ENCODE peak calls at places on chromosomes 7 and 10, in eight cellular contexts. V is left ventricle myocardium inferior, K is spleen, S is H7, P is astrocyte of the spinal cord, T is SK-N-SH, C is PC-9, F is HL-60. U is an unnamed sample.

GRCh38 chr7:6015917-6016652 is 7.0 kb downstream of the AIMP2 start:
- DNase-seq in K (no peak), V (peak), T (no peak), P (peak), F (no peak), C (no peak), S (no peak), U (peak)

GRCh38 chr10:59433720-59434428 is 71.5 kb upstream of the FAM13C start:
- DNase-seq in V (no peak), P (no peak), S (no peak), F (no peak), K (no peak), T (no peak), C (no peak), U (no peak)

GRCh38 chr7:142854505-142855400 is at the start of gene EPHB6:
- DNase-seq in P (peak), K (peak), S (peak), C (peak), V (peak), T (peak), F (peak), U (peak)

GRCh38 chr7:140165422-140165821 is 11.4 kb downstream of the KDM7A start:
- DNase-seq in V (no peak), S (no peak), P (peak), F (no peak), T (no peak), K (no peak), C (peak), U (no peak)

GRCh38 chr7:139641337-139641992 is 118.0 kb downstream of the CLEC2L start:
- DNase-seq in T (no peak), F (no peak), P (no peak), V (no peak), K (no peak), S (no peak), C (no peak), U (no peak)

GRCh38 chr7:148953676-148954075 is 69.6 kb upstream of the EZH2 start:
- DNase-seq in S (no peak), K (no peak), P (no peak), T (no peak), F (no peak), C (no peak), V (no peak), U (peak)

GRCh38 chr7:53740971-53741370 is 705.5 kb downstream of the POM121L12 start:
- DNase-seq in S (no peak), V (no peak), C (no peak), T (no peak), F (no peak), K (no peak), P (no peak), U (no peak)

GRCh38 chr7:44990520-44991023 is 9.4 kb upstream of the CCM2 start:
- DNase-seq in T (no peak), F (no peak), V (no peak), P (peak), C (no peak), S (no peak), K (peak), U (peak)

GRCh38 chr7:28130277-28130676 is 50.3 kb downstream of the JAZF1 start:
- DNase-seq in F (no peak), C (no peak), T (no peak), V (no peak), K (no peak), P (peak), S (no peak), U (no peak)

GRCh38 chr7:141074162-141074989 is 512 bp downstream of the TMEM178B start:
- DNase-seq in C (no peak), V (no peak), T (peak), S (peak), F (no peak), P (peak), K (no peak), U (peak)

GRCh38 chr7:107045980-107046379 is 1.5 kb downstream of the PRKAR2B start:
- DNase-seq in P (peak), V (no peak), F (no peak), K (no peak), C (peak), S (peak), T (no peak), U (no peak)

GRCh38 chr7:135650831-135651573 is 11.3 kb upstream of the STMP1 start:
- DNase-seq in S (no peak), F (no peak), T (no peak), V (no peak), K (no peak), C (no peak), P (peak), U (no peak)

GRCh38 chr7:117781707-117782106 is 91.5 kb downstream of the CTTNBP2 start:
- DNase-seq in S (no peak), K (no peak), V (no peak), F (no peak), P (no peak), C (no peak), T (no peak), U (no peak)

GRCh38 chr7:43943702-43944187 is 17.5 kb downstream of the UBE2D4 start:
- DNase-seq in V (no peak), K (no peak), F (no peak), S (no peak), C (no peak), T (no peak), P (no peak), U (no peak)

GRCh38 chr7:2941201-2941859 is 97.2 kb upstream of the GNA12 start:
- DNase-seq in F (no peak), C (no peak), V (no peak), S (no peak), T (no peak), P (no peak), K (no peak), U (peak)

GRCh38 chr7:108335264-108335918 is 120.8 kb downstream of the NRCAM start:
- DNase-seq in V (no peak), K (no peak), F (no peak), C (peak), P (peak), S (no peak), T (peak), U (no peak)

DNA sequence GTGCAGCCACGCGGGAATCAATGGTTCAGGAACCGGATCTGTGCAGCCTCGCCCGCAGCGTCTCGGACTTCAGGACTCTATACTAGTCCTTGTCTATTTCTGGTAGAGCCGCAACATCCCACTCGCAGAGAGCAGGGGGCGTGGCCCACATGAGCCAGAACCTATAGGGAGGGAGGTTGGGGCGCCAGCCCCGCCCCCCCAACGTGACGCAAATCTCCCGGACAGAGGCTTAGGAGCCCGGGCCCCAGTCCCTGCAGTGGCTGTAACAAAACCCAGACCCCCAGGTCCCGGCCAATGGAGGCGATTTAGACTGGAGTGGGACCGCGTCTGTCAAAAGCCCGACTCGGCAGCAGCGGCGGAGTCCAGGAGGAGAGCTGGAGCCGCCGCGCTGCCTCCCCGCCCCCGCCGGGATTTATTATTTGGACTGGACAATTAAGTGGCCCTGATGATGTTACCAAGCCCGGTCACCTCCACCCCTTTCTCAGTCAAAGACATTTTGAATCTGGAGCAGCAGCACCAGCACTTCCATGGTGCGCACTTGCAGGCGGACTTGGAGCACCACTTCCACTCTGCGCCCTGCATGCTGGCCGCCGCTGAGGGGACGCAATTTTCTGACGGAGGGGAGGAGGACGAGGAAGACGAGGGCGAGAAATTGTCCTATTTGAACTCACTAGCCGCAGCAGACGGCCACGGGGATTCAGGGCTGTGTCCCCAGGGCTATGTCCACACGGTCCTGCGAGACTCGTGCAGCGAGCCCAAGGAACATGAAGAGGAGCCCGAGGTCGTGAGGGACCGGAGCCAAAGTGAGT is at the start of gene NKX2-3:
- DNase-seq in V (peak), P (no peak), S (peak), T (peak), F (no peak), K (peak), C (no peak), U (no peak)
- H3K4me3 ChIP-seq in V (peak), P (no peak), S (no peak), T (no peak), F (no peak), K (peak), C (no peak), U (no peak)

DNA sequence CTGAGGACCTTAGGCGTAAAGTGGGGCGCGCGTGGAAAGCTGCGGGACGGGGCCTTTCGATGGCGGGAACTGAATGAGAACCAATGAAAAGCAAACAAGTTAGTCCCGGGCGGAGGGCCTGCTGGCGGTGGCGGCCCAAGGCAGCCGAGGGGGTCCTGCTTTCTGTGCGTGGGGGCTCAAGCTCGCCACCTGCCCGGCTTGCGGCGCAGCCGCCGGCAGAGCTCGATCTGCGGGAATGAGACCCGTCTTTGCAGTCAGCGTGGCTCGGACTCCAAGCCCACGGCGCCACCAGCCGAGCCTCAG is 477 bp upstream of the CXCL12 start:
- DNase-seq in C (no peak), T (no peak), P (no peak), S (peak), V (no peak), K (no peak), F (no peak), U (peak)
- H3K4me3 ChIP-seq in C (no peak), T (no peak), P (peak), S (peak), V (peak), K (peak), F (no peak), U (peak)

DNA sequence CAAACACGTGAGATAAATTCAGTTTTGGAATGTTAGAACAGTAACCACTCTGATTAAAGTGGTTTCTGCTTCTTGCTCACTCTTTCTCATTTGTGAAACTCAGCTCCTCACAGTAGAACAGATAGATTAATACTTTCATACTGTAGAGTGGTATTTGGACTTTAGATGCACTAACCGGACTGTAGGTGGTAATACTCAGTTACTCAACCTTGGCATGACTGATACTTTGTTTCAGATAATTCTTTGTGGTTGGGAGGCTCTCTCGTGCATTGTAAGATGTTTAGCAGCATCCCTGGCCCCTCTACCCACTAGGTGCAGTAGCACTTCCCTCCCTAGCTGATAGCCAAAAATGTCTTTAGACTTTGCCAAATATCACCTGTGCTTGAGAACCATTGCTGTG is 37.6 kb downstream of the MCU start:
- DNase-seq in P (no peak), S (no peak), F (no peak), V (no peak), T (no peak), C (no peak), K (no peak), U (no peak)
- H3K4me3 ChIP-seq in P (no peak), S (no peak), F (no peak), V (no peak), T (no peak), C (no peak), K (no peak), U (no peak)

DNA sequence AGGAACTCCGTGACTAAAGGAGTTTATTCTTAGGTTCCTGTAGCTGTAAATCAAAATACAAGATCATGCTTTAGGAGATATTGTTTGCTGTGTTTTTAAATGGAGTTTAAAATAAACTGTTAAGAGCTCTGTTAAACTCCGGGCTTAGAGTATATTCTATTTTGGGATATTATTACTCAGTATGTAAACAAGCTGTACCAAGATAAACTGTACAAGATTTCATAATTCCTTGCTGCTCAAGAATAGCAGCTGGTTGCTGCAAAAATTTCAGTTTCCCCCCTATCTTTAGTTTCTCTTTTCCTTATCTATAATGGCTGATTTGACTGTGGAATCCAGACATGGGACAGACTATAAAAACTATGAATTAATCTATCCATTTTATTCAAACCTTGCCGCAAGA is 215.7 kb downstream of the HTR7 start:
- DNase-seq in C (no peak), S (no peak), T (no peak), F (no peak), K (no peak), P (peak), V (no peak), U (no peak)
- H3K4me3 ChIP-seq in C (no peak), S (no peak), T (no peak), F (no peak), K (no peak), P (no peak), V (no peak), U (no peak)

GRCh38 chr7:1741246-1741645 is 71.2 kb downstream of the ELFN1 start:
- DNase-seq in C (no peak), T (no peak), P (no peak), K (no peak), V (no peak), S (peak), F (no peak), U (no peak)

GRCh38 chr7:1740214-1740613 is 70.1 kb downstream of the ELFN1 start:
- DNase-seq in V (no peak), S (no peak), K (no peak), T (no peak), C (no peak), P (no peak), F (no peak), U (peak)

GRCh38 chr7:1743481-1744230 is 73.6 kb downstream of the ELFN1 start:
- DNase-seq in P (no peak), F (no peak), T (peak), V (no peak), C (no peak), S (no peak), K (no peak), U (peak)

GRCh38 chr7:1742555-1743303 is 72.7 kb downstream of the ELFN1 start:
- DNase-seq in C (no peak), F (no peak), V (peak), T (peak), S (peak), P (peak), K (peak), U (peak)

DNA sequence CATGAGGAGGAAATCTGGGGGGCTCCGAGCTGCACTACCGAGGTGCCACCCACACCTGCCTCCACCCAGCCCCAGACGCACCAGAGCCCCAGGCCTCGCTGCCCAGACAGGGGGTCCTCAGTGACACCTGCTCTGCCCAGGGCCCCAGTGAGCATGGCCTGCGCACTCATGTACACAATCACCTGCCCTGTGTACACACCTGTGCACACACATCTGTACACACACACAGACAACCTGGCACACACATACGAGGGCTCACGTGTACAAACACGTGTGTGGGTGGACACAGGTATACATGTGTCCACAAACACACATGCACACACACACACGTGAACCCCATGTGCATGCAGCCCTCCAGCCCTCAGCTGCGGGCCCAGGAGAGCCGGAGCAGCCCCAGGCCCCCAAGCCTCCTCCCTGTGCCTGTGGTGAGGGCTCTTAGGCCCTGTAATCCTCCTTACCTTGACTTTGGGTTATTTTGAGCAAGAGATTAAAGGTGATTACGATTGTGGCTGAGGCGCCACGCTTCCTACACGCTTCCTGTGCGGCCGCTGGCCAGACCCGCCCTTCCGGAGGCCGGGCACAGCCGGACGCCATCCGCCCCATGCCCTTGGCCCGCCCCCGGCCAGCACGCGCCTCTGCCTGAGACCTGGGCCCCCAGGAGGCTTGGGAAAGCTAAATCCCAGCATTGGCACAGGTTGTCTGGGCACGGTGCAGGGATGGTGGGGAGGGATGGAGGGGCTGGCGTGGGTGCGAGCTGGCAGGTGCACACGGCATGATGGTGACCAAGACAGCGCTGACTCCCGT is 71.9 kb downstream of the ELFN1 start:
- DNase-seq in P (no peak), S (peak), T (peak), K (peak), F (no peak), V (peak), C (no peak), U (peak)
- H3K4me3 ChIP-seq in P (no peak), S (no peak), T (no peak), K (no peak), F (no peak), V (peak), C (no peak), U (no peak)

GRCh38 chr7:30938435-30939316 is 25.1 kb upstream of the GHRHR start:
- DNase-seq in C (peak), V (peak), T (peak), K (peak), P (peak), F (peak), S (peak), U (peak)
- H3K4me3 ChIP-seq in C (no peak), V (peak), T (peak), K (no peak), P (no peak), F (no peak), S (peak), U (no peak)

DNA sequence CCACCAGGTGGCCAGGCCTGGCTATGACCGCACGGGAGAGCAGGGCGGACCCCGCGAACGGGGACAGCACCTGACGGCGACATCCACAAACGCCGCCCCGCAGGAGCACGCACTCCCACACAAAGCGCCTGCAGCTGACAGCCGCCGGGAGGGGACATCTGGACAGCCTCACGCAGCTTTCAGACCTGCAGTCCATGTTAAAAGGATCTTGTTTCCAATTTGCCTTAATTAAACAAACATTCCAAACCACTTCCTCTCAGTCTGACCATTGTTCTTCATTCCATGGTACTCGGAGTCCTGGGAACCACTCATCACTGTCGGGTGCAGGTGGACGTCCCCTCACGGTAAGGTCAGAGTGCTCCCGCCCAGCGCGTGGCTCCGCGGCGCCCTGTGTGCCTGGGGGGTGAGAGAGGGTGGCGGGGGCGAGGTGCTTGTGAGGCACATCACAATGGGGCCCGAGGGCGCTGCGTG is 5.9 kb upstream of the GPER1 start:
- DNase-seq in K (no peak), C (no peak), T (peak), S (no peak), P (peak), F (no peak), V (no peak), U (no peak)
- H3K4me3 ChIP-seq in K (no peak), C (no peak), T (no peak), S (no peak), P (no peak), F (no peak), V (no peak), U (no peak)

GRCh38 chr10:88802430-88802829 is at the start of gene LIPM:
- DNase-seq in S (no peak), F (no peak), C (no peak), T (no peak), K (no peak), V (no peak), P (no peak), U (no peak)
- H3K4me3 ChIP-seq in S (no peak), F (no peak), C (no peak), T (no peak), K (no peak), V (no peak), P (no peak), U (no peak)

GRCh38 chr10:125415964-125416363 is 255.6 kb upstream of the CTBP2 start:
- DNase-seq in F (no peak), P (no peak), T (no peak), V (no peak), C (no peak), S (no peak), K (no peak), U (no peak)

GRCh38 chr10:125417605-125418004 is 257.2 kb upstream of the CTBP2 start:
- DNase-seq in V (no peak), F (no peak), K (no peak), C (no peak), P (no peak), T (no peak), S (no peak), U (no peak)

GRCh38 chr10:125414998-125415397 is 254.6 kb upstream of the CTBP2 start:
- DNase-seq in K (no peak), C (no peak), S (no peak), P (no peak), V (no peak), F (no peak), T (no peak), U (no peak)

GRCh38 chr10:125419831-125420230 is 259.5 kb upstream of the CTBP2 start:
- DNase-seq in F (no peak), T (no peak), V (no peak), S (no peak), C (no peak), K (no peak), P (no peak), U (no peak)

GRCh38 chr10:125419146-125419545 is 258.8 kb upstream of the CTBP2 start:
- DNase-seq in V (no peak), S (no peak), P (no peak), F (no peak), C (no peak), K (no peak), T (no peak), U (no peak)
- H3K4me3 ChIP-seq in V (no peak), S (no peak), P (no peak), F (no peak), C (no peak), K (no peak), T (no peak), U (no peak)

U was measured in kidney.